ENCODE peak calls at places on chromosomes 1 and 21, in ten cellular contexts. E is CD4-positive, alpha-beta memory T cell; N is kidney epithelial cell; C is iris pigment epithelial cell; L is fibroblast of gingiva; A is H7; O is hepatic stellate cell; M is NT2/D1; V is kidney tubule cell; P is T47D. D is an unnamed sample.

GRCh38 chr1:6222644-6223043 is 13.1 kb downstream of the ICMT start:
- DNase-seq in E (no peak), N (no peak), C (peak), L (no peak), A (no peak), O (no peak), M (no peak), V (no peak), P (no peak), D (no peak)

GRCh38 chr1:1032428-1032827 is 12.5 kb downstream of the AGRN start:
- DNase-seq in E (no peak), N (no peak), C (no peak), L (no peak), A (no peak), O (no peak), M (no peak), V (peak), P (no peak), D (no peak)

GRCh38 chr1:48202030-48202752 is 20.3 kb upstream of the SLC5A9 start:
- DNase-seq in E (peak), N (peak), C (peak), L (peak), A (peak), O (peak), M (peak), V (peak), P (no peak), D (peak)

GRCh38 chr1:26702680-26703038 is 6.8 kb downstream of the ARID1A start:
- DNase-seq in E (no peak), N (no peak), C (no peak), L (no peak), A (no peak), O (no peak), M (no peak), V (no peak), P (no peak), D (no peak)

GRCh38 chr1:16229976-16230740 is 6.8 kb downstream of the CPLANE2 start:
- DNase-seq in E (no peak), N (no peak), C (no peak), L (no peak), A (peak), O (no peak), M (no peak), V (no peak), P (no peak), D (peak)

GRCh38 chr1:52059326-52059725 is 3.2 kb downstream of the BTF3L4 start:
- DNase-seq in E (no peak), N (no peak), C (peak), L (peak), A (no peak), O (peak), M (no peak), V (peak), P (no peak), D (no peak)

GRCh38 chr1:211559222-211560010 is 19.5 kb downstream of the SLC30A1 start:
- DNase-seq in E (no peak), N (no peak), C (no peak), L (peak), A (no peak), O (no peak), M (no peak), V (no peak), P (no peak), D (no peak)

GRCh38 chr1:204150702-204151561 is 912 bp downstream of the ETNK2 start:
- DNase-seq in E (no peak), N (no peak), C (no peak), L (no peak), A (peak), O (no peak), M (no peak), V (no peak), P (no peak), D (peak)

GRCh38 chr1:24384251-24385090 is 29.1 kb downstream of the STPG1 start:
- DNase-seq in E (peak), N (no peak), C (peak), L (peak), A (no peak), O (peak), M (no peak), V (peak), P (no peak), D (peak)

GRCh38 chr1:240511789-240512188 is 100.2 kb downstream of the GREM2 start:
- DNase-seq in E (no peak), N (no peak), C (no peak), L (no peak), A (no peak), O (no peak), M (no peak), V (no peak), P (no peak), D (no peak)

GRCh38 chr1:244349103-244349531 is 102.6 kb downstream of the ADSS2 start:
- DNase-seq in E (no peak), N (no peak), C (peak), L (peak), A (no peak), O (peak), M (no peak), V (no peak), P (no peak), D (no peak)

GRCh38 chr1:37033355-37034291 is 692 bp downstream of the GRIK3 start:
- DNase-seq in E (no peak), N (no peak), C (no peak), L (no peak), A (peak), O (no peak), M (no peak), V (no peak), P (no peak), D (no peak)

GRCh38 chr21:34996304-34997081 is 52.6 kb downstream of the RUNX1 start:
- DNase-seq in E (no peak), N (no peak), C (peak), L (peak), A (peak), O (no peak), M (no peak), V (no peak), P (no peak), D (peak)

GRCh38 chr1:3350441-3351261 is 103.8 kb upstream of the ARHGEF16 start:
- DNase-seq in E (no peak), N (no peak), C (no peak), L (peak), A (no peak), O (peak), M (no peak), V (no peak), P (no peak), D (no peak)

GRCh38 chr1:245301162-245301580 is 146.4 kb downstream of the KIF26B start:
- DNase-seq in E (no peak), N (no peak), C (peak), L (no peak), A (no peak), O (peak), M (no peak), V (no peak), P (no peak), D (no peak)

GRCh38 chr1:5994713-5995621 is 2.7 kb upstream of the NPHP4 start:
- DNase-seq in E (peak), N (no peak), C (no peak), L (no peak), A (peak), O (no peak), M (no peak), V (no peak), P (no peak), D (peak)

GRCh38 chr1:167529829-167530474 is 11.6 kb upstream of the CD247 start:
- DNase-seq in E (no peak), N (no peak), C (peak), L (peak), A (no peak), O (no peak), M (no peak), V (no peak), P (no peak), D (no peak)

GRCh38 chr1:36323636-36324321 is at the start of gene EVA1B:
- DNase-seq in E (peak), N (no peak), C (peak), L (peak), A (peak), O (peak), M (peak), V (peak), P (no peak), D (peak)

GRCh38 chr1:54884768-54885167 is 2.2 kb downstream of the DHCR24 start:
- DNase-seq in E (no peak), N (no peak), C (no peak), L (no peak), A (no peak), O (no peak), M (no peak), V (no peak), P (no peak), D (no peak)

GRCh38 chr1:57206038-57206437 is 217.8 kb downstream of the DAB1 start:
- DNase-seq in E (no peak), N (no peak), C (no peak), L (no peak), A (peak), O (no peak), M (peak), V (no peak), P (no peak), D (no peak)

GRCh38 chr1:71834570-71835441 is 447.5 kb downstream of the NEGR1 start:
- DNase-seq in E (no peak), N (no peak), C (no peak), L (peak), A (no peak), O (no peak), M (no peak), V (no peak), P (no peak), D (no peak)

GRCh38 chr1:203986887-203987461 is 85.9 kb upstream of the SOX13 start:
- DNase-seq in E (no peak), N (no peak), C (no peak), L (no peak), A (no peak), O (no peak), M (no peak), V (no peak), P (no peak), D (no peak)

GRCh38 chr1:233738850-233739249 is 124.9 kb downstream of the KCNK1 start:
- DNase-seq in E (no peak), N (no peak), C (no peak), L (no peak), A (peak), O (no peak), M (no peak), V (no peak), P (no peak), D (no peak)

GRCh38 chr1:162391790-162392563 is 10.4 kb downstream of the C1orf226 start:
- DNase-seq in E (no peak), N (no peak), C (peak), L (peak), A (peak), O (peak), M (no peak), V (peak), P (peak), D (no peak)

GRCh38 chr1:63935148-63935547 is 161.3 kb downstream of the ROR1 start:
- DNase-seq in E (no peak), N (no peak), C (no peak), L (peak), A (no peak), O (no peak), M (no peak), V (peak), P (peak), D (no peak)

GRCh38 chr1:179953974-179954493 is 576 bp upstream of the CEP350 start:
- DNase-seq in E (no peak), N (no peak), C (peak), L (peak), A (no peak), O (peak), M (no peak), V (peak), P (no peak), D (no peak)

GRCh38 chr1:230681599-230681998 is 32.3 kb downstream of the AGT start:
- DNase-seq in E (no peak), N (peak), C (peak), L (peak), A (no peak), O (no peak), M (no peak), V (peak), P (no peak), D (no peak)

GRCh38 chr1:92298213-92298572 is 594 bp downstream of the GLMN start:
- DNase-seq in E (no peak), N (no peak), C (no peak), L (no peak), A (no peak), O (no peak), M (no peak), V (peak), P (no peak), D (no peak)

GRCh38 chr1:42738678-42739226 is 1.3 kb downstream of the CLDN19 start:
- DNase-seq in E (no peak), N (no peak), C (no peak), L (no peak), A (peak), O (no peak), M (no peak), V (no peak), P (no peak), D (no peak)

GRCh38 chr1:119647228-119647733 is 785 bp downstream of the ZNF697 start:
- DNase-seq in E (no peak), N (no peak), C (no peak), L (no peak), A (no peak), O (no peak), M (no peak), V (no peak), P (no peak), D (peak)

GRCh38 chr1:156119503-156120209 is 5.1 kb downstream of the LMNA start:
- DNase-seq in E (no peak), N (no peak), C (peak), L (peak), A (peak), O (peak), M (no peak), V (peak), P (no peak), D (no peak)

GRCh38 chr21:46100020-46100419 is 2.1 kb downstream of the COL6A2 start:
- DNase-seq in E (no peak), N (no peak), C (no peak), L (no peak), A (no peak), O (no peak), M (no peak), V (no peak), P (no peak), D (no peak)

GRCh38 chr1:223776075-223776814 is 63.9 kb downstream of the CAPN2 start:
- DNase-seq in E (peak), N (peak), C (peak), L (peak), A (no peak), O (peak), M (no peak), V (peak), P (no peak), D (no peak)

GRCh38 chr1:109570414-109570813 is 22.0 kb downstream of the GNAI3 start:
- DNase-seq in E (no peak), N (no peak), C (peak), L (peak), A (no peak), O (peak), M (no peak), V (peak), P (peak), D (no peak)

GRCh38 chr1:67514299-67514698 is 84.1 kb upstream of the SERBP1 start:
- DNase-seq in E (no peak), N (no peak), C (no peak), L (no peak), A (no peak), O (no peak), M (no peak), V (no peak), P (no peak), D (no peak)

GRCh38 chr1:5466487-5466886 is 525.7 kb downstream of the NPHP4 start:
- DNase-seq in E (no peak), N (no peak), C (no peak), L (no peak), A (no peak), O (no peak), M (no peak), V (no peak), P (no peak), D (no peak)

GRCh38 chr1:209883341-209883971 is 54.6 kb upstream of the SYT14 start:
- DNase-seq in E (no peak), N (peak), C (peak), L (peak), A (no peak), O (peak), M (no peak), V (peak), P (no peak), D (no peak)

GRCh38 chr21:45294509-45295291 is 7.0 kb upstream of the POFUT2 start:
- DNase-seq in E (no peak), N (peak), C (peak), L (peak), A (peak), O (peak), M (no peak), V (peak), P (no peak), D (peak)

D was measured in lower lobe of right lung.